ENCODE peak calls at places on chromosomes 13 and 19, in eight cellular contexts. B is sigmoid colon; V is fibroblast of mammary gland; F is gastrocnemius medialis; L is adrenal gland; J is endodermal cell; A is CD4-positive, alpha-beta T cell; Y is upper lobe of left lung. H is an unnamed sample.

GRCh38 chr19:34711890-34712289 is 22.2 kb upstream of the ZNF181 start:
- DNase-seq in F (no peak), J (no peak), B (no peak), A (no peak), V (no peak), L (no peak), Y (no peak), H (no peak)

GRCh38 chr13:33611016-33611805 is 206.7 kb upstream of the RFC3 start:
- DNase-seq in A (no peak), L (peak), V (peak), J (no peak), B (peak), Y (peak), F (peak), H (no peak)

GRCh38 chr19:30670011-30670329 is 297.8 kb downstream of the ZNF536 start:
- DNase-seq in A (no peak), Y (no peak), V (no peak), L (no peak), J (no peak), F (no peak), B (no peak), H (no peak)

GRCh38 chr13:100394005-100394695 is 194.4 kb downstream of the GGACT start:
- DNase-seq in J (no peak), Y (no peak), F (no peak), L (no peak), A (no peak), V (peak), B (no peak), H (no peak)

GRCh38 chr19:15303105-15303780 is 29.1 kb downstream of the BRD4 start:
- DNase-seq in A (no peak), J (no peak), L (no peak), V (no peak), B (no peak), F (no peak), Y (no peak), H (no peak)

GRCh38 chr19:57406516-57407123 is 4.3 kb upstream of the ZNF17 start:
- DNase-seq in L (peak), B (no peak), V (peak), A (peak), J (peak), F (no peak), Y (peak), H (peak)

GRCh38 chr13:76980075-76980718 is 11.7 kb upstream of the CLN5 start:
- DNase-seq in V (peak), F (peak), B (peak), A (peak), Y (peak), J (peak), L (peak), H (peak)

GRCh38 chr13:43157796-43158195 is 134.4 kb downstream of the DNAJC15 start:
- DNase-seq in J (no peak), V (no peak), L (no peak), B (no peak), Y (no peak), F (no peak), A (no peak), H (no peak)

GRCh38 chr19:40465781-40466218 is 255 bp upstream of the BLVRB start:
- DNase-seq in F (peak), J (peak), L (peak), V (peak), A (peak), Y (peak), B (peak), H (peak)

GRCh38 chr13:69683921-69684663 is 423.5 kb upstream of the ATXN8OS start:
- DNase-seq in F (no peak), V (no peak), A (no peak), B (no peak), L (no peak), Y (peak), J (peak), H (no peak)

GRCh38 chr13:29165840-29166239 is 345.7 kb downstream of the MTUS2 start:
- DNase-seq in Y (no peak), J (no peak), A (no peak), L (no peak), B (no peak), F (no peak), V (peak), H (no peak)

GRCh38 chr13:49218493-49219051 is 1.6 kb upstream of the MLNR start:
- DNase-seq in B (no peak), F (no peak), A (no peak), J (peak), V (no peak), Y (no peak), L (no peak), H (no peak)

GRCh38 chr13:25468330-25469178 is 96.8 kb downstream of the ATP8A2 start:
- DNase-seq in J (peak), A (no peak), V (no peak), F (no peak), B (no peak), L (peak), Y (peak), H (no peak)

GRCh38 chr13:29684441-29684840 is 89.0 kb upstream of the SLC7A1 start:
- DNase-seq in V (peak), A (no peak), Y (no peak), F (no peak), B (no peak), L (no peak), J (no peak), H (peak)

GRCh38 chr19:39333507-39333906 is 2.3 kb downstream of the GMFG start:
- DNase-seq in B (no peak), J (no peak), Y (no peak), V (no peak), A (no peak), L (no peak), F (no peak), H (no peak)

GRCh38 chr13:27644302-27644701 is 22.6 kb downstream of the POLR1D start:
- DNase-seq in J (no peak), A (no peak), L (peak), F (no peak), Y (no peak), B (no peak), V (peak), H (peak)

GRCh38 chr19:12872255-12872654 is 9.0 kb downstream of the DNASE2 start:
- DNase-seq in L (no peak), F (no peak), A (no peak), Y (no peak), B (no peak), V (no peak), J (no peak), H (no peak)

GRCh38 chr19:21705393-21705792 is 62.0 kb downstream of the ZNF100 start:
- DNase-seq in A (no peak), L (no peak), Y (no peak), J (no peak), F (no peak), B (no peak), V (no peak), H (no peak)

GRCh38 chr19:1452802-1453524 is 3.0 kb downstream of the APC2 start:
- DNase-seq in L (no peak), F (no peak), V (no peak), Y (no peak), A (no peak), J (peak), B (no peak), H (no peak)

GRCh38 chr19:43462383-43462782 is 3.0 kb downstream of the LYPD3 start:
- DNase-seq in V (no peak), L (no peak), A (no peak), B (no peak), Y (no peak), J (no peak), F (no peak), H (no peak)

GRCh38 chr13:110283661-110284516 is 23.1 kb downstream of the COL4A1 start:
- DNase-seq in V (peak), J (no peak), B (peak), A (no peak), L (no peak), F (no peak), Y (no peak), H (no peak)

GRCh38 chr13:103351035-103351828 is 285.0 kb upstream of the SLC10A2 start:
- DNase-seq in V (peak), B (no peak), A (no peak), J (peak), Y (no peak), L (peak), F (no peak), H (no peak)

GRCh38 chr19:41883821-41884733 is 1.1 kb downstream of the ARHGEF1 start:
- DNase-seq in L (peak), J (peak), A (peak), Y (peak), F (peak), V (peak), B (peak), H (peak)
- TF ChIP-seq CTCF in L (no peak), J (no peak), A (no peak), Y (peak), F (no peak), V (no peak), B (no peak), H (no peak)

DNA sequence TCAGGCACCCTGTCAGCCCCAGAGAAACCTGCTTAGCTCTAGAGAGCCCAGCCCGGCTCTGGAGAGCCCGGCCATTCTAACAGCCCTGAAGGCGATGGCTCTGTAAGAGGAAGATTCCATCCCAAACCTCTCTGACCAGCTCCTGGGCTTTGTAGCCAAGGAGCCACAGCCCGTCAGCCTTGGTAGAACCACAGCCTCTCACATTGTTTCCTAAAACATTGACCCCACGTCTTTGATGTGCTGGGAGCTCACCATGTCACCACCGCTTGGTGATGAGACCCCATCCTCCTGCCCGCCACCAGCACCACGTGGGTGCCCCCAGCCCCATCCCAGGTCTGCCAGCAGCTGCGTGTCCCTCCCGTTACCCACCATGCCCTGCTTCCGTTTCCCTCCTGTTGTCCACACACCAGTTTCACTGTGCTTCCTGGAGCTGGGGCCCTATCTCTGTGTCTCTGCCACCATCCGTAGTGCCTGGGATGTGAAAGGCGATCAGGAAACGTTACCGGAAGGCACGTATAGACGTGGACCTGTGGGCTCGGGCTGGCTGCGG is 94.2 kb upstream of the MCF2L start:
- DNase-seq in A (no peak), J (peak), Y (no peak), V (no peak), L (no peak), B (peak), F (no peak), H (no peak)
- TF ChIP-seq CTCF in A (no peak), J (no peak), Y (no peak), V (no peak), L (no peak), B (no peak), F (no peak), H (no peak)

DNA sequence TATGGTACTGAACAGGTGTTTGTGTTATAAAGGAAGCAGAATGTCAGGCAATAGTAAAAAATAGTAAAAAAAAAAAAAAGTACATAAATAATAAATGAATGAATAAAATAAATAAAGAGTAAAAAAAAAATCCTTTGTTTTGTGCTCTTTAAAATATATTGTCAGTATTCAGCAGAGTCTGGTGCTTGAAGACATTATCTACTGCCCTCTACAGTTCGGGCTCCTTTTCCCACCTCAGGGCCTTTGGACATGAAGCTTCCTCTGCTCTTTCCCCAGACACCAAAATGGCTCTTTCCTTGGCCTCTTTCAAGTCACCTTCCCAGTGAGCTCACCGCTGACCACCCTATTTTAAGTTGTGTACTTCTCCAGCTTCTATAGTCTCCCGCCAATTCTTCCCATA is 137.5 kb downstream of the TNFRSF19 start:
- DNase-seq in J (no peak), Y (no peak), L (no peak), F (no peak), B (no peak), V (peak), A (no peak), H (peak)
- TF ChIP-seq CTCF in J (peak), Y (no peak), L (no peak), F (no peak), B (no peak), V (peak), A (no peak), H (peak)

DNA sequence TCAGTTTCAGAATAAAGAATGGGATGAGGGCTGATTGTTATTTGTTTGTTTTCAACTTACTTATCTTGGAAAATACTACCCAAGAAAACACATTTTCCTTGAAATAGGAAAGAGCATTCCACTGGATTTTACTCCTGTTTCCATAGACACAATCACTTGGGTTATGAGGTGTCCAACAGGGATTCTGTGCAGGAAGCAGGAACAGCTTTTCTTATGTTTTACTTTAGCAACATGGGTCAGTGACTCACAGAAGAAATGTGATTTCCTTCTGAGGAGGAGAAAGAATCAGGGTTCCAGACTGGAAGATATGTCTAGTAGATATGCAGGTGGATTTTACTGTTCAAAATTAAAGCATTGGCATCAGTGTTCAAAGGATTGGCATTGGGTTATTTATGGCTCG is 180.8 kb upstream of the GPC6 start:
- DNase-seq in A (no peak), B (no peak), Y (no peak), V (peak), J (no peak), F (no peak), L (no peak), H (no peak)
- TF ChIP-seq CTCF in A (no peak), B (no peak), Y (no peak), V (no peak), J (no peak), F (no peak), L (no peak), H (no peak)

GRCh38 chr19:10518444-10519361 is 1.5 kb upstream of the S1PR5 start:
- DNase-seq in V (no peak), A (no peak), L (no peak), Y (no peak), F (no peak), B (no peak), J (peak), H (no peak)

GRCh38 chr19:10516671-10517286 is 468 bp downstream of the S1PR5 start:
- DNase-seq in J (no peak), F (no peak), B (no peak), Y (no peak), L (no peak), V (no peak), A (no peak), H (peak)

GRCh38 chr19:10517760-10518443 is 655 bp upstream of the S1PR5 start:
- DNase-seq in F (no peak), V (no peak), L (no peak), J (peak), B (no peak), A (no peak), Y (no peak), H (peak)

GRCh38 chr19:10516064-10516385 is 1.2 kb downstream of the S1PR5 start:
- DNase-seq in L (no peak), V (no peak), B (no peak), A (no peak), Y (no peak), J (no peak), F (no peak), H (no peak)

DNA sequence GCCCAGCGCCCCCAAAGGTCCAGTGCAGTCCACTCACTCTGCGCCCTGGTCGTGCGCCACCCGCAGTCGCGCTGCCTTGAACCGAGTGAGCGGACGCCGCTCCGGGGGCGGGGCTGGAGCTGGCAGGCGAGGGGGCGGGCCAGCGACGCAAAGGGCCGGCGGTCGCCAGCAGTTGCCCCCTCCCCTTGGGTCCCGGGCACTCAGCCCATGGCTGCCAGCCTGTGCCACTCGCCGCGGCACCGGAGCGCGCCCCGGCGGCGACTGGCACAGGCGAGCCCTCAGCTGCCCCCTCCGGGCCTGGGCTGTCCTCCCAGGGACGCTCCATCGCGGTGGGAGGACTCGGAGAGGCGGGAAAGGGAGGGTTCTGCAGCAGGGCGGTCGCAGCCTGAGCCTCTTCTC is at the start of gene S1PR5:
- DNase-seq in Y (no peak), B (no peak), A (no peak), J (peak), F (no peak), V (no peak), L (no peak), H (no peak)
- TF ChIP-seq CTCF in Y (no peak), B (no peak), A (no peak), J (no peak), F (no peak), V (no peak), L (no peak), H (peak)

DNA sequence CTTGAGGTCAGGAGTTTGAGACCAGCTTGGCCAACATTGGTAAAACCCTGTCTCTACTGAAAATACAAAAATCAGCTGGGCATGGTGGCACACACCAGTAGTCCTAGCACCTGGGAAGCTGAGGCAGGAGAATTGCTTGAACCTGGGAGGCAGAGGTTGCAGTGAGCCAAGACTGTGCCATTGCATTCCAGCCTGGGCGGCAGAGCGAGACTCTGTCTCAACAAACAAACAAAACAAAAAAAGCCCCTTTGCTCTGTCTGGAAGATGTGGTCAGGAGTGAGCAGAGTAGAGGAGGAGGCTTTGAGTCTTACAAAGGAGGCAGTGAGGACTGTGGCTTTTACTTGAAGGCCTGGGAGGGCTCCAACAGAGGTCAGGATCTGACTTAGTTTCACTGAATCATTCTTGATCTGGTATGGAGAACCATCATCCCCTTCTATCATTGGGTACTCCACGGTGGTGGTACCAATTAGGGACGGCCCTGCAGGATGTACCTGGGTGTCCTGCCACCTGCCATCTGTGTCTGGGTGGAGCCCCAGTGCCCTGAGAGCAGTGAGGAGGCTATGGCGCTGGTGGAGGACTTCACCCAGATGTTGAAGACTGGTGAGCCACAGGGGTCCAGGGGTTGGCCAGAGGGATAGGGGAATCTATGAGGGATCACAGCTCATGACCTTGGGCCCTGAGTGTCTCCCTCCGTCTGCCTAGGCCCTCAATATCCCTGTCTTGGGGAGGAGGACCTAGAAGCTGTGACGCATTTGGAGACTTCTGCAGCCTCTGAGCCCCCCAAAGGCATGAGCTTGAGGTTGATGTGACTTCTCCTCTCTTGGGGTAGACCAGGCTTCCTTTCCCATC is 4.7 kb upstream of the MZF1 start:
- DNase-seq in L (peak), Y (peak), F (no peak), V (no peak), J (peak), B (peak), A (no peak), H (no peak)
- TF ChIP-seq CTCF in L (no peak), Y (no peak), F (no peak), V (no peak), J (no peak), B (no peak), A (no peak), H (no peak)

GRCh38 chr19:49666120-49666444 is 349 bp downstream of the BCL2L12 start:
- DNase-seq in A (no peak), B (no peak), F (no peak), V (peak), Y (no peak), J (no peak), L (no peak), H (no peak)
- TF ChIP-seq CTCF in A (no peak), B (no peak), F (no peak), V (no peak), Y (no peak), J (peak), L (no peak), H (no peak)

GRCh38 chr13:83780201-83780600 is 102.1 kb downstream of the SLITRK1 start:
- DNase-seq in Y (no peak), L (no peak), V (peak), A (no peak), B (no peak), J (peak), F (no peak), H (peak)
- TF ChIP-seq CTCF in Y (no peak), L (no peak), V (peak), A (no peak), B (no peak), J (peak), F (no peak), H (peak)

DNA sequence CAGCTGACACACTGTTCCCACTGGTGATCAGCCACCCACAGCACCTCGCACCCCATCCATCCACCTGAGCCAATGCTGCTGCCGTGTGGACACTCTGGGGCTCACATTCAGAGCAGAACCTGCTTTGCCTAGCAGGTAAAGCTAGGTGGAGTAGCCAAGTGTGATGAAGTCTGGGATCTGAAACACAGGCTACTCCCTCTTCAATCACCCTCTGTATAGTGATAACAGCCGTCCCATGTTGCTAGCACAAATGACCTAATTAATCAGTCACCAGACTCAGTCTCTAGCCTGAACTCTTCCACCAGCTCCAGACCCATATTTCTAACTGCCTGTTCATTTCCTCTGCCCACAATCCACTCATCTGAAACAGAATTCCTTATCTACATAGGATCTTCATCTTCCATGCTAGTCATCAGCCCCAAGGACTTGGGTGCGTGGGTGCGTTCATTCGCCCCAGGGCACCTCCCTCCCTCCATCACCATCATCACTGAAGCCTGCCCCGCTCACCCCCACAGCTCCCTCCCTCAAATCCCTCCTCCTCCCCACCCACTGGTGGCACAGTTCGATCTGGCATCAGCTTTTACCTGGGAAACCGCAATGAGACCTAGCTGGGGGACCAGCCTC is 19.8 kb downstream of the STK24 start:
- DNase-seq in B (peak), Y (no peak), J (peak), F (no peak), V (no peak), L (no peak), A (no peak), H (no peak)
- TF ChIP-seq CTCF in B (no peak), Y (no peak), J (peak), F (no peak), V (no peak), L (no peak), A (no peak), H (peak)

GRCh38 chr19:19732579-19733501 is at the start of gene ZNF14:
- DNase-seq in V (peak), Y (peak), A (peak), L (peak), F (peak), B (peak), J (peak), H (peak)
- TF ChIP-seq CTCF in V (no peak), Y (no peak), A (no peak), L (no peak), F (no peak), B (peak), J (peak), H (peak)

H was measured in bronchial epithelial cell.